ENCODE peak calls at places on chromosome 2, in five cellular contexts. S, O, J, V and I are unnamed samples.

GRCh38 chr2:120605231-120605935 is 130.3 kb upstream of the GLI2 start:
- DNase-seq in J (no peak), S (no peak), V (no peak), O (no peak), I (no peak)

GRCh38 chr2:143321994-143322393 is 192.8 kb downstream of the ARHGAP15 start:
- DNase-seq in O (no peak), J (no peak), S (no peak), V (peak), I (no peak)

GRCh38 chr2:65661980-65662653 is 229.7 kb upstream of the SPRED2 start:
- DNase-seq in O (no peak), V (peak), S (peak), J (no peak), I (no peak)

GRCh38 chr2:233928594-233929351 is 11.6 kb downstream of the TRPM8 start:
- DNase-seq in S (no peak), O (no peak), V (peak), J (no peak), I (no peak)

GRCh38 chr2:238655974-238656722 is 191.7 kb upstream of the TWIST2 start:
- DNase-seq in V (no peak), S (no peak), J (no peak), O (no peak), I (no peak)

GRCh38 chr2:86072271-86072858 is 33.3 kb downstream of the POLR1A start:
- DNase-seq in S (no peak), V (peak), O (peak), J (no peak), I (peak)

GRCh38 chr2:226903179-226903578 is 67.3 kb downstream of the RHBDD1 start:
- DNase-seq in V (no peak), O (no peak), S (no peak), J (no peak), I (no peak)

GRCh38 chr2:118417417-118418125 is 329.3 kb downstream of the INSIG2 start:
- DNase-seq in O (no peak), J (no peak), S (no peak), V (no peak), I (no peak)

GRCh38 chr2:86274265-86274917 is 63.0 kb downstream of the REEP1 start:
- DNase-seq in V (no peak), S (no peak), O (no peak), J (peak), I (no peak)

DNA sequence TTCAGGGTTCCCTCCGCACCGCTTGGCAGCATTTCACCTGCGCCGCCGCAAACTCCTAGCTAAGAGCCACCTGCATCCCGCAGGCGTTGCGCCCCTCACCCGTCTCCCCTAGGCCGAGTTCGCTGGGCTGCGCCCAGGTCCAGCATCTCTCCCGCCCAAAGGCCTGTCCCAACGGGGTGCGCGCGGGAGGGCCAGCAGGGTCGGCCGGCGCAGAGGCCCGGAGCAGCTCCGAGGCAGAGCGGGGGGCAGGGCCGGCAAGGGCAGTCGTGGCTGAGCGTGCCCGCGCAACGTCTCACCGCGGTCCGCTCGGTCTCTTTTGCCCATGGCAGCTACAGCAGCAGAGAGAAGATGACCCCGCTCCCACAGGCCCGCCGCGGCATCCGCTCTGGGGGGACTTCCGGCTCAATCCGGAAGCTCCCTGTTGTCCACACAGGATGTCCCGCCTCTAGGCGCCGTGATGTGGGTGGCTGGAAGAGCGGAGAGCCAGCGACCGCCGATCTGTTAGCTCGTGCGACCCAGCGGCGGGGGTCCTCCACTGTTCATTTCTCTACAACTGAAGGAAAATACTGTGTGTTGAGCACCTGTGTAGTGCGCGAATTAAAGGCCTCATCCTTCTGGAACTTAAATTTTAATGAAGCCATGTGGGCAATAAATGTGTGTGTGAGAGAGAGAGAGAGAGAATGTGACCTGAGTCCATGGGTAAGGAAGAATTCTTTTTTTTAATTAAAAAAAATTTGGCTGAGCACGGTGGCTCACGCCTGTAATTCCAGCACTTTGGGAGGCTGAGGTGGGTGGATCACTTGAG is at the start of gene ERCC3:
- DNase-seq in J (peak), O (peak), S (peak), V (peak), I (peak)
- TF ChIP-seq POLR2A in J (peak), O (no peak), S (peak), V (peak), I (peak)

DNA sequence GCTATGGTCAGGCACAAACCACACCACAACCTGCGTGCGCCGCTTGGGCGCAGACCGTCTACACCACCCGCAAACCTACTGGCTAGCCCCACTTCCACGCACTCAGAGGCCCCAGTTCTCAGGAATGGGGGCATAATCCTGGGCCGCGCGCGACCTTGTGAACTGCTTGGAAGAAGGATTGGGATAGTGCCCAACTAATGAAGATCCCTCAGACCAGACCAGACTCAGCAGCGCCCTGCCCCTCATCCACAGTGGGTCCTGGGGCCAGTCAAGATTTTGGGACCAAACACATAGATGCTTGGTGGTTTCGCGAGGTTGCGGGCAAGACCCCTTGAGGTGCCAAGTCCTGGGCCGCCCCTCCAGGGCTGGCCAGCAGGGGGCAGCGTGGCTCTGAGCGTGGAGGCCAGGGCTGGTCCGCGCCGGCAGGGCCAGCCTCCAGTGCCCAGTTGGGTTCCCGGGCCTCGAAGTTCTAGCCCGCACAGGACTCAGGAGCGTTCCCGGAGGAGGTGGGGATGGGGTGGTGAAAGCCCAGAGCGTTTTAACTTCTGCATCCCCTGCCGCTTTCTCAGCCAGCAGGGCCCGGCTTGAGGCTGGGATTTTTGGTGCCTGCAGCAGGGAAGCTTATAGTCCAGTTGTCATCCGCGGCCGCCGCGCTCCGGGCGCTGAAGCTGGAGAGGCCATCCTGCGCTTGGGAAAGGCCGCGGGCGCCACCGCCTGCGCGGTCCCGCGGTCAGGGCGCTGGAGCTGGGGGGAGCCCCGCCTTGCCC is 8.3 kb downstream of the OSR1 start:
- DNase-seq in J (peak), V (peak), O (no peak), S (no peak), I (no peak)
- TF ChIP-seq POLR2AphosphoS5 in J (no peak), V (no peak), O (no peak), S (peak), I (no peak)

DNA sequence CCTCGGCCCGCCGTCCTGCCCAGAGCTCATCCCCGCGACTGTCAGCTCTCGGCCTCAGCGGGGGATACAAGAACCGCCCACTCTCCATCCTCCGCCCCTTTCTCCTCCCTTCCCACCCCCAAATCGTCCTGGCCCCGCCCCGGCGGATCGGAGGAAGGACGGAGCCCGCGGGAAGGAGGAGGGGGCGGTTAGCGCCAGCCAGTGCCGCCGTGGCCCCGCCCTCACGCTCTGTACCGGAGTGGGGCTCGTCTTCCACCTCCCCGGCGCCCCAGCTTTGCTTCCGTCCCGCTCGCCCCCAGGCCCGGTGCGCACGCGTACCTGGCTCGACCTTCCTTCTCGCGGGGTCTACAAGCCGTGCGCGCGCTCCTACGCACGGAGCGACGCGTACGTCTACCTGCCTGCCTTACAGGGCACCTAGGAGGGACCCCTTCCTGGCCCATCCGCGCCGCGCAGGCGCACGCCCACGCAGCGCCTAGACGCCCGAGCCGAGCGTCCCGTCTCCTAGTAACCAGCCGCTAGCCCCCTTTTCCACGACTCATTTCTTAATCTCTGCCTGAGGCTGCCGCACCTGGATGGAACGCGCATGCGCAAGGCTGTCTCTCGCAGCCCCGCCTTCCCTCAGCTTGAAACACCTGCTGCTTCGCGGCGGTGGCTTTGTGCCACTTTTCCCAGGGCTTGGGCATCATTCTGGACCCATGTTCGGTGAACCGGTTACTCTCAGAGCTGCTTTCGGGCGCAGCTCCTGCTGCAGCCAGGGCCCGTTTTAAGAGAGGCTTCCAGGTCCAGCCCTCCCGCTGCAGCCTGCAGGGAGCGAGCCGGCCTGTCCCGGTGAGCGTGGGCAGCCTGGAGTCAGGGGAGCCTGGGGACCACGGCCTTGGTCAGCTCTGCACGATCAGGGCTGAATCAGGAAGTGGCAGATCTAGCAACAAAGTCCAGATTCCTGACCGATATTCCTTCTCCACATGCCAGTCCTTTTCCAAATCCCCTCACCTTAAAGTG is at the start of gene C2orf15:
- DNase-seq in V (peak), O (peak), J (peak), S (peak), I (peak)
- TF ChIP-seq POLR2A in V (peak), O (peak), J (peak), S (peak), I (peak)

DNA sequence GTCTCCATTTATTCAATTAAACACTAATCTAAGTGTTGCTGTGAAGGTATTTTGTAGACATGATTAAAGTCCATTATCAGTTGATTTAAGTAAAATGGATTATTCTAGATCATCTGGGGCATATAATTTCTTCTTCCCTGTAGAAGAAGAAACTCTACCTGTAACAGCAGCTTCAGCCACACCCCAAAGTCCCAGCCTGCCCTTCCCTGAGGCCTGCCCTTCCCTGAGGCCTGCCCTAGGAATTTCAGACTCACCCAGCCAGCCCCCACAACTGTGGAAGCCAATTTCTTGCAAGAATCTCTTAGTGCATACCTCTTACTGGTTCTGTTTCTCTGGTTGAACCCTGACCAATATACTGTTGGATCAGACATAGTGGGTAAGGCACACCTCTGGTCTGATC is 13.4 kb upstream of the LAPTM4A start:
- DNase-seq in O (no peak), S (no peak), J (no peak), V (peak), I (no peak)
- TF ChIP-seq POLR2AphosphoS5 in O (no peak), S (no peak), J (no peak), V (no peak), I (no peak)

DNA sequence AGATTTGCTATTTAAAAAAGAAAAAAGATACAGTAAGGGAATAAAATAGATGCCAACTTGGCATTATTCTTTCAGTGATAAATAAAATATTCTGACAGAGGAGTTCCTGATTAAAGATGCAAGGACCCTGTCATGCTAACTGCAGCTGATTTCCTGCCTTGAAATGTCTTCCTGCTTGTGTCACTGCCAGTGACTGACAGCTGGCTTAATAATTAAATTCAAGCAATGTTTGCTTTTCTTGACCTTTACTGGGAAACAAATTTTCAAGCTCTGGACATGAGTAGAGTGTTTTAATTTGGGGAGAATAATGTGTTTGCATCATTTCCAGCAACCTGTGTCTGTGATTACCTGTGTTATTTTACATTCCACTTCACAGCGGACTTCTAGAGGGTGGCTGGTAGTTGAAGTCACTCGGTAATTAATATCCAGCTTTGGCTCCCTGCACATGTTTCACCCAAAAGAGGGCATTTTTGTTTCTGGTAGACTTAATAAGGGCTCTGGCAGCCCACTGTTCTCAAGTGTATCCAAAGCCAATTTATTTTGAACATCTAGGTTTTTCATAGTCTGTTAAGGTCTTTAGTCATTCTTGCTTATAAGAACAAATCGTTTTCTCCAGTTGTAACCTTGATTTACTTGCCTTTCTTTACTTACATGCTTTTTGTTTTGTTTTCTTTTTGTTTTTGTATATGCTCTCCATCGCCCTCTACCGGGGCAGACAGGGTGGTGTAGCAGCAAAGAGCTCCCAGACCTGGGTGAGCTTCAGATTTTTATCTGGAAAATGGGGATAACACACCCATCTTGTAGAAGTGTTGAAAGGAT is 48.5 kb upstream of the PROKR1 start:
- DNase-seq in S (no peak), O (no peak), J (peak), V (peak), I (no peak)
- TF ChIP-seq POLR2A in S (no peak), O (no peak), J (no peak), V (no peak), I (no peak)

GRCh38 chr2:222670191-222671038 is 1.0 kb upstream of the MOGAT1 start:
- DNase-seq in O (no peak), V (no peak), S (no peak), J (no peak), I (no peak)

GRCh38 chr2:222669353-222669752 is 2.1 kb upstream of the MOGAT1 start:
- DNase-seq in V (no peak), O (no peak), S (no peak), J (no peak), I (no peak)

GRCh38 chr2:222673273-222673672 is 1.8 kb downstream of the MOGAT1 start:
- DNase-seq in S (no peak), O (no peak), V (no peak), J (no peak), I (no peak)

GRCh38 chr2:222672068-222672401 is 577 bp downstream of the MOGAT1 start:
- DNase-seq in O (no peak), J (no peak), S (no peak), V (no peak), I (no peak)

DNA sequence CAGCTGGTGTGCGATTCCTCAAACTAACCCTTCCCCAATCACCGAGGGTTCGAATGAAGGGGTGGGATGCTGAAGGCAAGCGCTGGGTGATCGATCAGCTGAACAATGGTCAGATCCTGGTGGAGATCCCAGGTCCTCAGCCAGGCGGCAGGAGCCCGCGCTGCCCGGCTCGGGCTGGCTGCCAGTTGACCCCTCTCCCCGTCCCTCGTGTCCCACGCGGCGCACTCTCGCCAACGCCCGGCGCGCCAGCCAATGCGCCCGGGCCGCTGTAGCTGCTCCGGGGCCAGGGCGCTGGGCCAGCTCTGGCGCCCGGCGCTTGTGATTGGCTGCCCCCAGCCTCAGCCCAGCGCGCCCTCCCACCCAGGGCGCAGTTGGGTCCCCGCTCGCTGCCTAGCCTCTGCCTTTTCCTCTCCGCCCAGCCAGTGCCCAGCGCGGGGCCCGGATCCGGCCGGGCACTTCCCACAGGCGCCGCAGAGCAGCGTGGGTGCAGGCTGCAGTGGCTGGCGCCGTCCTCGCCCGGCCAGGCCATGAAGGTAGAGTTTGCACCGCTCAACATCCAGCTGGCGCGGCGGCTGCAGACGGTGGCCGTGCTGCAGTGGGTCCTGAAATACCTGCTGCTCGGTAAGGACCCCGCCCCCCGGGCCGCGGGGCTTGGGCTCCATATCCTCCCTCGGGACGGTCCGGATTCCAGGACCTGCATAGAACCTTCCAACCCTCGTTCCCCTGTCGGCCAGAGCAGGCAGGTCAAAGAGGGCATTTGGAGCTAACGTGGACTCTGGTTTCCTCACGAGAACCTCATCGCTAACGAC is at the start of gene MOGAT1:
- DNase-seq in S (no peak), V (peak), J (no peak), O (no peak), I (no peak)
- TF ChIP-seq POLR2AphosphoS5 in S (no peak), V (no peak), J (no peak), O (no peak), I (no peak)